ENCODE peak calls at places on chromosome 2, in nine cellular contexts. D is RKO; O is left cardiac atrium; V is activated T-cell treated with anti-CD3 and anti-CD28 coated beads, Interleukin-2, amount 50 U/mL, for 4 hours; H is germinal center; N is OCI-LY7; A is NCI-H187; I is omental fat pad; B is Peyer's patch. S is an unnamed sample.

GRCh38 chr2:237674731-237675276 is 47.4 kb downstream of the LRRFIP1 start:
- DNase-seq in V (peak), H (peak), D (no peak), B (peak), O (peak), I (no peak), A (peak), N (peak), S (no peak)

GRCh38 chr2:118221952-118222594 is 133.8 kb downstream of the INSIG2 start:
- DNase-seq in B (no peak), A (no peak), I (no peak), N (peak), V (no peak), H (peak), O (no peak), D (peak), S (peak)

GRCh38 chr2:170155022-170155722 is 22.8 kb upstream of the MYO3B start:
- DNase-seq in B (no peak), I (no peak), D (peak), A (no peak), N (no peak), H (no peak), O (no peak), V (no peak), S (peak)

GRCh38 chr2:217823626-217824025 is 179.2 kb downstream of the TNS1 start:
- DNase-seq in H (no peak), O (peak), V (no peak), D (no peak), N (no peak), I (no peak), A (no peak), B (no peak), S (no peak)

GRCh38 chr2:73995810-73996209 is 11.1 kb downstream of the TET3 start:
- DNase-seq in N (no peak), O (no peak), I (no peak), B (no peak), A (no peak), H (no peak), D (no peak), V (no peak), S (peak)

GRCh38 chr2:99524056-99524455 is 34.2 kb upstream of the REV1 start:
- DNase-seq in D (no peak), O (no peak), V (no peak), I (no peak), B (no peak), N (no peak), A (no peak), H (no peak), S (no peak)

GRCh38 chr2:174761837-174762236 is 2.4 kb downstream of the CHRNA1 start:
- DNase-seq in B (no peak), A (no peak), V (no peak), H (no peak), O (no peak), N (no peak), D (no peak), I (no peak), S (no peak)

GRCh38 chr2:195559431-195559914 is 97.6 kb upstream of the SLC39A10 start:
- DNase-seq in V (peak), A (no peak), N (peak), I (no peak), O (no peak), B (peak), D (peak), H (peak), S (no peak)

GRCh38 chr2:212766921-212767320 is 228.3 kb upstream of the ERBB4 start:
- DNase-seq in I (no peak), D (no peak), A (no peak), V (no peak), N (no peak), H (no peak), B (no peak), O (no peak), S (no peak)

S was measured in K562.